ENCODE peak calls at places on chromosome 21, in seven cellular contexts. One of them, this sample, is unnamed.
A peak's percentile ranks its signal among the peaks of the same experiment; 100 is the strongest.

GRCh38 chr21:25995283-25995682 is 175.3 kb downstream of the APP start:
- DNase-seq in neural progenitor cell: no peak
- DNase-seq in NCI-H510A treated with DMSO at 0.1 percent for 48 hours: no peak
- DNase-seq in fibroblast of mammary gland: no peak
- DNase-seq in aorta: no peak
- DNase-seq in nephron progenitor cell: no peak
- DNase-seq in GM10248: no peak
- DNase-seq in this sample: no peak

GRCh38 chr21:43739648-43740435 is 20.9 kb downstream of the PDXK start:
- DNase-seq in nephron progenitor cell: no peak
- DNase-seq in neural progenitor cell: peak; percentile 44
- DNase-seq in GM10248: no peak
- DNase-seq in fibroblast of mammary gland: no peak
- DNase-seq in aorta: no peak
- DNase-seq in NCI-H510A treated with DMSO at 0.1 percent for 48 hours: no peak
- DNase-seq in this sample: no peak

GRCh38 chr21:38984568-38984967 is 178.8 kb downstream of the ETS2 start:
- DNase-seq in fibroblast of mammary gland: peak; percentile 75
- DNase-seq in GM10248: no peak
- DNase-seq in neural progenitor cell: no peak
- DNase-seq in NCI-H510A treated with DMSO at 0.1 percent for 48 hours: no peak
- DNase-seq in nephron progenitor cell: no peak
- DNase-seq in aorta: no peak
- DNase-seq in this sample: no peak

GRCh38 chr21:41871302-41872030 is 7.7 kb downstream of the PRDM15 start:
- DNase-seq in NCI-H510A treated with DMSO at 0.1 percent for 48 hours: no peak
- DNase-seq in aorta: no peak
- DNase-seq in nephron progenitor cell: no peak
- DNase-seq in GM10248: no peak
- DNase-seq in fibroblast of mammary gland: no peak
- DNase-seq in neural progenitor cell: no peak
- DNase-seq in this sample: no peak

GRCh38 chr21:19440792-19441494 is 1037.4 kb upstream of the TMPRSS15 start:
- DNase-seq in nephron progenitor cell: no peak
- DNase-seq in fibroblast of mammary gland: no peak
- DNase-seq in neural progenitor cell: no peak
- DNase-seq in NCI-H510A treated with DMSO at 0.1 percent for 48 hours: no peak
- DNase-seq in aorta: no peak
- DNase-seq in GM10248: no peak
- DNase-seq in this sample: no peak

GRCh38 chr21:45304945-45305344 is 17.2 kb upstream of the POFUT2 start:
- DNase-seq in NCI-H510A treated with DMSO at 0.1 percent for 48 hours: no peak
- DNase-seq in GM10248: no peak
- DNase-seq in aorta: peak; percentile 53
- DNase-seq in fibroblast of mammary gland: no peak
- DNase-seq in nephron progenitor cell: no peak
- DNase-seq in neural progenitor cell: no peak
- DNase-seq in this sample: no peak

GRCh38 chr21:17819114-17819877 is at the start of gene C21orf91:
- DNase-seq in NCI-H510A treated with DMSO at 0.1 percent for 48 hours: peak; percentile 86
- DNase-seq in fibroblast of mammary gland: peak; percentile 81
- DNase-seq in nephron progenitor cell: peak; percentile 82
- DNase-seq in aorta: peak; percentile 95
- DNase-seq in neural progenitor cell: peak; percentile 92
- DNase-seq in GM10248: peak; percentile 89
- DNase-seq in this sample: peak; percentile 79

GRCh38 chr21:33265664-33266049 is 510 bp upstream of the IL10RB start:
- DNase-seq in GM10248: peak; percentile 63
- DNase-seq in aorta: no peak
- DNase-seq in nephron progenitor cell: no peak
- DNase-seq in NCI-H510A treated with DMSO at 0.1 percent for 48 hours: peak; percentile 86
- DNase-seq in fibroblast of mammary gland: peak; percentile 35
- DNase-seq in neural progenitor cell: peak; percentile 45
- DNase-seq in this sample: peak; percentile 43

GRCh38 chr21:15976807-15977206 is 247.0 kb downstream of the USP25 start:
- DNase-seq in neural progenitor cell: peak; percentile 24
- DNase-seq in nephron progenitor cell: peak; percentile 5
- DNase-seq in fibroblast of mammary gland: peak; percentile 25
- DNase-seq in NCI-H510A treated with DMSO at 0.1 percent for 48 hours: no peak
- DNase-seq in aorta: no peak
- DNase-seq in GM10248: no peak
- DNase-seq in this sample: no peak

GRCh38 chr21:23955130-23955873 is 1652.0 kb downstream of the MRPL39 start:
- DNase-seq in aorta: no peak
- DNase-seq in NCI-H510A treated with DMSO at 0.1 percent for 48 hours: no peak
- DNase-seq in neural progenitor cell: no peak
- DNase-seq in GM10248: no peak
- DNase-seq in nephron progenitor cell: no peak
- DNase-seq in fibroblast of mammary gland: no peak
- DNase-seq in this sample: no peak

GRCh38 chr21:41817228-41817627 is 50.4 kb upstream of the RIPK4 start:
- DNase-seq in fibroblast of mammary gland: peak; percentile 81
- DNase-seq in NCI-H510A treated with DMSO at 0.1 percent for 48 hours: peak; percentile 67
- DNase-seq in GM10248: peak; percentile 67
- DNase-seq in neural progenitor cell: peak; percentile 71
- DNase-seq in nephron progenitor cell: peak; percentile 67
- DNase-seq in aorta: peak; percentile 82
- DNase-seq in this sample: peak; percentile 41

GRCh38 chr21:33964706-33965325 is 49.2 kb upstream of the ATP5PO start:
- DNase-seq in aorta: no peak
- DNase-seq in fibroblast of mammary gland: peak; percentile 58
- DNase-seq in nephron progenitor cell: no peak
- DNase-seq in neural progenitor cell: no peak
- DNase-seq in NCI-H510A treated with DMSO at 0.1 percent for 48 hours: no peak
- DNase-seq in GM10248: no peak
- DNase-seq in this sample: no peak

GRCh38 chr21:43364851-43365424 is 62.0 kb downstream of the SIK1 start:
- DNase-seq in neural progenitor cell: no peak
- DNase-seq in NCI-H510A treated with DMSO at 0.1 percent for 48 hours: peak; percentile 70
- DNase-seq in nephron progenitor cell: no peak
- DNase-seq in fibroblast of mammary gland: no peak
- DNase-seq in GM10248: no peak
- DNase-seq in aorta: no peak
- DNase-seq in this sample: peak; percentile 58

GRCh38 chr21:14383596-14384210 is 757 bp upstream of the HSPA13 start:
- DNase-seq in GM10248: peak; percentile 14
- DNase-seq in NCI-H510A treated with DMSO at 0.1 percent for 48 hours: no peak
- DNase-seq in aorta: no peak
- DNase-seq in neural progenitor cell: no peak
- DNase-seq in fibroblast of mammary gland: peak; percentile 47
- DNase-seq in nephron progenitor cell: no peak
- DNase-seq in this sample: peak; percentile 71